ENCODE peak calls at places on chromosomes 4 and X, in five cellular contexts. A, K, B, T and R are unnamed samples.

GRCh38 chrX:100098660-100099375 is 311.3 kb downstream of the PCDH19 start:
- DNase-seq in A (no peak), K (no peak), B (no peak), T (no peak), R (no peak)

GRCh38 chr4:47032405-47033106 is 1.2 kb downstream of the GABRB1 start:
- DNase-seq in A (peak), K (no peak), B (peak), T (peak), R (peak)

GRCh38 chr4:145177511-145177905 is 2.9 kb downstream of the OTUD4 start:
- DNase-seq in A (no peak), K (no peak), B (no peak), T (no peak), R (no peak)

GRCh38 chr4:2803624-2804448 is 11.0 kb downstream of the SH3BP2 start:
- DNase-seq in A (peak), K (peak), B (no peak), T (no peak), R (peak)

GRCh38 chrX:9942086-9942485 is 25.1 kb upstream of the CLDN34 start:
- DNase-seq in A (no peak), K (no peak), B (no peak), T (no peak), R (no peak)

GRCh38 chr4:170420255-170420693 is 330.5 kb upstream of the AADAT start:
- DNase-seq in A (no peak), K (no peak), B (no peak), T (no peak), R (no peak)

GRCh38 chr4:118417325-118417724 is 64.5 kb upstream of the PRSS12 start:
- DNase-seq in A (no peak), K (peak), B (no peak), T (no peak), R (no peak)

GRCh38 chrX:47311857-47312774 is 58.3 kb upstream of the ZNF157 start:
- DNase-seq in A (no peak), K (no peak), B (peak), T (no peak), R (no peak)

GRCh38 chrX:8748855-8749254 is 16.9 kb upstream of the ANOS1 start:
- DNase-seq in A (no peak), K (no peak), B (peak), T (no peak), R (no peak)

GRCh38 chr4:41394362-41394960 is 137.7 kb downstream of the UCHL1 start:
- DNase-seq in A (no peak), K (no peak), B (no peak), T (no peak), R (no peak)

GRCh38 chrX:39957816-39958561 is 139.8 kb downstream of the BCOR start:
- DNase-seq in A (no peak), K (no peak), B (no peak), T (no peak), R (no peak)

GRCh38 chrX:82676386-82676785 is 831.7 kb upstream of the POU3F4 start:
- DNase-seq in A (no peak), K (no peak), B (peak), T (no peak), R (no peak)

GRCh38 chr4:2287594-2287915 is 25.6 kb upstream of the MXD4 start:
- DNase-seq in A (no peak), K (no peak), B (no peak), T (no peak), R (peak)

GRCh38 chr4:173517781-173518371 is 12.2 kb downstream of the HAND2 start:
- DNase-seq in A (no peak), K (no peak), B (no peak), T (no peak), R (no peak)

GRCh38 chrX:103211012-103211715 is 3.7 kb upstream of the BEX4 start:
- DNase-seq in A (no peak), K (no peak), B (peak), T (peak), R (no peak)

GRCh38 chr4:48780867-48781219 is 764 bp upstream of the FRYL start:
- DNase-seq in A (no peak), K (no peak), B (no peak), T (no peak), R (no peak)

GRCh38 chrX:141669689-141670088 is 28.9 kb downstream of the SPANXD start:
- DNase-seq in A (no peak), K (no peak), B (no peak), T (no peak), R (no peak)

GRCh38 chr4:13678186-13678924 is 50.8 kb upstream of the BOD1L1 start:
- DNase-seq in A (no peak), K (no peak), B (no peak), T (no peak), R (no peak)

GRCh38 chr4:89303989-89304388 is 3.6 kb downstream of the GPRIN3 start:
- DNase-seq in A (no peak), K (no peak), B (no peak), T (no peak), R (no peak)

GRCh38 chr4:7646384-7647061 is 211.8 kb upstream of the PSAPL1 start:
- DNase-seq in A (no peak), K (no peak), B (no peak), T (no peak), R (no peak)

GRCh38 chr4:103067841-103068547 is 8.6 kb downstream of the SLC9B2 start:
- DNase-seq in A (no peak), K (no peak), B (no peak), T (no peak), R (no peak)

GRCh38 chr4:86401826-86402225 is 42.0 kb upstream of the MAPK10 start:
- DNase-seq in A (no peak), K (no peak), B (no peak), T (no peak), R (no peak)

GRCh38 chr4:143335979-143336827 is 473 bp upstream of the GAB1 start:
- DNase-seq in A (peak), K (no peak), B (peak), T (peak), R (peak)

GRCh38 chr4:173494013-173494970 is 35.7 kb downstream of the HAND2 start:
- DNase-seq in A (peak), K (no peak), B (peak), T (no peak), R (peak)

GRCh38 chr4:8917321-8917811 is 45.7 kb upstream of the HMX1 start:
- DNase-seq in A (no peak), K (no peak), B (no peak), T (no peak), R (peak)

GRCh38 chr4:147491076-147491475 is 10.2 kb downstream of the EDNRA start:
- DNase-seq in A (no peak), K (no peak), B (no peak), T (no peak), R (no peak)

GRCh38 chrX:153793291-153793690 is 884 bp downstream of the IDH3G start:
- DNase-seq in A (no peak), K (no peak), B (no peak), T (no peak), R (no peak)
- H3K27ac ChIP-seq in A (peak), K (peak), B (peak), T (no peak), R (peak)

GRCh38 chrX:56813318-56813837 is 84.3 kb downstream of the NBDY start:
- DNase-seq in A (no peak), K (peak), B (no peak), T (no peak), R (peak)

GRCh38 chrX:56817179-56817578 is 88.1 kb downstream of the NBDY start:
- DNase-seq in A (no peak), K (no peak), B (no peak), T (no peak), R (no peak)

GRCh38 chrX:56811599-56811998 is 82.6 kb downstream of the NBDY start:
- DNase-seq in A (no peak), K (no peak), B (no peak), T (no peak), R (no peak)

DNA sequence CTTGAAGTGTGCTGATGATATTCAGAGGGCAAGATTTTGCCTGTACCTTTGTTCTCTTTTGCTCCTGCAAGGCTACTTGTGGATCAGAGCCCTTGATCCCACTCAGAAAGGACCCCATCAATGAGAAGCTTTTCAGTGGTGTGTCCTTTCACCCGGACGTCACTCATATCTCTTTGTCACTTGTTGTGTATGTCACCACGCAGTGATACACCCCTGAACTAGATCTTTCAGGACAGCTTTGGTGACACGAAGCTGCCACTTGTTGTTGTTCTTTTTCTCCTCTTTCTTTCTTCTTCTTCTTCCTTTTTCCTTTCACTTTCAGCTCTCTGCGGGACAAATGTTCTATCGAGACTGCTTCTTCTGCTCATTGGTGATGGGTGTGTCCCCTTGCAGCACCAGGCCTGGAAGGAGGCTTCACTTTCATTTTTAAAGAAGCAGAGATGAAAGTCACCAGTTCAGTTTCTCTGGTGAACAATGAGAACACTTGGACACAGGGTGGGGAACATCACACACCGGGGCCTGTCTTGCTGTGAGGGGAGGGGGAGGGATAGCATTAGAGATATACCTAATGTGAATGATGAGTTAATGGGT is 83.6 kb downstream of the NBDY start:
- DNase-seq in A (no peak), K (no peak), B (no peak), T (no peak), R (no peak)
- H3K4me3 ChIP-seq in A (peak), K (no peak), B (no peak), T (no peak), R (no peak)

GRCh38 chr4:37826282-37827029 is at the start of gene PGM2:
- DNase-seq in A (peak), K (no peak), B (peak), T (peak), R (peak)
- H3K27ac ChIP-seq in A (peak), K (peak), B (peak), T (no peak), R (peak)

GRCh38 chrX:14533867-14534266 is 4.5 kb downstream of the GLRA2 start:
- DNase-seq in A (no peak), K (no peak), B (no peak), T (no peak), R (no peak)

GRCh38 chrX:14529288-14529989 is at the start of gene GLRA2:
- DNase-seq in A (no peak), K (no peak), B (peak), T (peak), R (no peak)

GRCh38 chrX:14528629-14529287 is 578 bp upstream of the GLRA2 start:
- DNase-seq in A (peak), K (peak), B (peak), T (peak), R (peak)
- H3K4me3 ChIP-seq in A (no peak), K (no peak), B (no peak), T (no peak), R (no peak)